ENCODE peak calls at places on chromosomes 6 and 20, in seven cellular contexts. X, E, R, B, J, O and M are unnamed samples.
A peak's percentile ranks its signal among the peaks of the same experiment; 100 is the strongest.

GRCh38 chr20:3995067-3995748 is 20.1 kb downstream of the RNF24 start:
- DNase-seq in O (no peak), B (no peak), R (no peak), X (no peak), E (no peak), J (no peak), M (no peak)

GRCh38 chr6:3324262-3324942 is 65.7 kb downstream of the PSMG4 start:
- DNase-seq in X (no peak), R (no peak), E (no peak), J (no peak), O (no peak), B (no peak), M (no peak)

GRCh38 chr20:53394433-53394832 is 199.2 kb downstream of the ZNF217 start:
- DNase-seq in X (no peak), E (no peak), B (no peak), O (no peak), J (no peak), R (no peak), M (no peak)

GRCh38 chr20:21703740-21704407 is 1.6 kb upstream of the PAX1 start:
- DNase-seq in X (no peak), R (no peak), B (no peak), O (no peak), E (no peak), J (no peak), M (no peak)

GRCh38 chr6:28809947-28810654 is 113.7 kb downstream of the TRIM27 start:
- DNase-seq in O (no peak), B (no peak), X (no peak), R (no peak), E (no peak), J (no peak), M (no peak)

GRCh38 chr6:20705741-20706140 is 171.5 kb downstream of the CDKAL1 start:
- DNase-seq in B (no peak), X (no peak), R (no peak), J (no peak), O (no peak), E (no peak), M (no peak)

GRCh38 chr6:145898376-145898775 is 65.8 kb downstream of the SHPRH start:
- DNase-seq in O (no peak), B (no peak), R (no peak), X (no peak), E (no peak), J (no peak), M (no peak)

GRCh38 chr20:904146-904545 is 12.0 kb downstream of the ANGPT4 start:
- DNase-seq in R (no peak), X (no peak), O (no peak), J (no peak), E (no peak), B (no peak), M (no peak)

GRCh38 chr20:45685896-45686295 is 15.9 kb upstream of the WFDC11 start:
- DNase-seq in J (no peak), X (no peak), R (no peak), B (peak; percentile 20), O (no peak), E (no peak), M (no peak)

GRCh38 chr6:119197271-119197670 is 118.8 kb upstream of the FAM184A start:
- DNase-seq in R (no peak), O (no peak), X (no peak), B (no peak), E (no peak), J (no peak), M (no peak)

GRCh38 chr6:20331042-20331441 is 70.6 kb upstream of the E2F3 start:
- DNase-seq in E (no peak), X (no peak), B (no peak), J (no peak), O (no peak), R (no peak), M (no peak)

GRCh38 chr6:138545621-138545980 is 46.3 kb upstream of the NHSL1 start:
- DNase-seq in R (peak; percentile 60), X (no peak), J (no peak), E (no peak), O (peak; percentile 37), B (peak; percentile 16), M (peak; percentile 18)
- TF ChIP-seq POLR2A in R (no peak), X (no peak), J (no peak), E (no peak), O (peak; percentile 63), B (no peak), M (no peak)

GRCh38 chr6:43369174-43370002 is at the start of gene ZNF318:
- DNase-seq in X (peak; percentile 95), O (peak; percentile 95), E (peak; percentile 79), R (peak; percentile 97), B (peak; percentile 97), J (peak; percentile 98), M (peak; percentile 97)
- TF ChIP-seq POLR2A in X (no peak), O (peak; percentile 51), E (peak; percentile 31), R (peak; percentile 42), B (no peak), J (no peak), M (no peak)

GRCh38 chr6:12008366-12009179 is 3.5 kb upstream of the HIVEP1 start:
- DNase-seq in O (peak; percentile 86), R (peak; percentile 89), B (peak; percentile 80), E (peak; percentile 47), X (peak; percentile 79), J (peak; percentile 95), M (peak; percentile 89)

GRCh38 chr6:12009904-12010634 is 2.0 kb upstream of the HIVEP1 start:
- DNase-seq in B (no peak), R (no peak), J (no peak), E (no peak), X (no peak), O (no peak), M (no peak)

GRCh38 chr6:12010635-12011275 is 1.4 kb upstream of the HIVEP1 start:
- DNase-seq in J (peak; percentile 93), O (peak; percentile 71), X (peak; percentile 71), B (peak; percentile 85), E (peak; percentile 36), R (peak; percentile 71), M (peak; percentile 62)

GRCh38 chr6:12007915-12008286 is 4.2 kb upstream of the HIVEP1 start:
- DNase-seq in O (no peak), E (no peak), R (no peak), B (no peak), X (no peak), J (no peak), M (no peak)

DNA sequence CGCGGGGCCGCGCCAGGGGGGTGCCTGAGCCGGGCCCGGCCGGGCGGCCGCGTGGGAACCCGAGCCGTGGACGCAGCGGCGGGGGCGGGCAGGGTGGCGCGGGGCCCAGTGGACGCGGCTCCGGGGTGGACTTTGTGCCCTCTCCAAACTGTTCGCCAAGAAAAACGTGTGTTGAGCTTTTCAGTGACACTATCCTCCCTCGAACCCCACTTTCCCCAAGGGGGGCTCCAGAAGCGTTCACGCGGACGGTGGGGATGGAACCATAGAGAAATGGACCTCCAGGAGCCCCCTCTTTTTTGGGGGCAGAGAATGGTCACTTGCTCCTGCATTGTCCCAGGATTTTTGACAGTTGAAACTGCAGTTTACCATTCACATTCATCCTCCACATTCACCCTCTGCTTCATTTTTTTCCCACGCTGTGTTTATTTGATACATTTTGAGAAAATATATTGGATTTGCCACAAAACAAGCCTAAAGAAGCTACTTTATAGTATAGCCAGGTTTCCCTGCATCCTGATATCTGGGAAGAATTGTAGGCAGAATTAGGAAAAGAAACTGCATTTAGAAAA is 2.8 kb upstream of the HIVEP1 start:
- DNase-seq in B (no peak), X (no peak), O (no peak), J (no peak), R (no peak), E (no peak), M (no peak)
- TF ChIP-seq POLR2A in B (no peak), X (no peak), O (no peak), J (no peak), R (no peak), E (no peak), M (no peak)

DNA sequence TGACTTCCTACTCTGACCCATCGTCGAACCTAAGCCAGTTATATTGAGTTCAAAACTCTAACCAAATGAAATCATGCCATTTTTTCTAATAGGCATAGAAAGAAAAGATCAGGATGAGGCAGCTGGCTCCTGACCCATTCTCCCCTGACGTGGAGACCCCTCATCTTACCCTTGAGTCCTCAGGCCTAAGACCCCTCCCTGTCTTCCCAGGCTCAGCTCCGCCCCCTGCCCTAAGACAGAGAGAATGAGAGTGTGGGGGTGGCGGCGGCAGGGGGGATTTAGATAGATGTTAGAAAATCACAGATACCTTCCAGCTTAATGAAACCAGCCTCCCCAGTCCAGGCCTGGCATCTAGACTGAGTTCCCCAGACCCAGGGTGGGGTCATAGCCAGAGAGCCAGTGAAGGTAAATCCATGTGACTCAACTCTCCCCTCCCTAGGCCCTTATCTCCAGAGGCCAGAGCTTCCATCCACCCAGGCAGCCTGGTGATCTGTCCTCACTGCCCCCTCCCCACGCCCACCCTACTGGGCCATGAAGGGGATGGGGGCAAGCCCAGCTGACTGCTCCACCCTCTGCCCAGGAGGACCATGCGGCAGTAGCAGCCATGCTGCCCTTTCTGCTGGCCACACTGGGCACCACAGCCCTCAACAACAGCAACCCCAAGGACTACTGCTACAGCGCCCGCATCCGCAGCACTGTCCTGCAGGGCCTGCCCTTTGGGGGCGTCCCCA is 6.8 kb downstream of the TMEM63B start:
- DNase-seq in X (no peak), J (no peak), B (no peak), O (no peak), E (no peak), R (no peak), M (no peak)
- TF ChIP-seq POLR2A in X (no peak), J (no peak), B (no peak), O (no peak), E (no peak), R (no peak), M (no peak)

GRCh38 chr6:105994522-105995402 is 91.4 kb upstream of the PRDM1 start:
- DNase-seq in B (peak; percentile 32), E (no peak), R (peak; percentile 63), X (peak; percentile 68), O (peak; percentile 19), J (no peak), M (peak; percentile 37)
- TF ChIP-seq POLR2A in B (no peak), E (peak; percentile 49), R (no peak), X (no peak), O (peak; percentile 24), J (no peak), M (no peak)

DNA sequence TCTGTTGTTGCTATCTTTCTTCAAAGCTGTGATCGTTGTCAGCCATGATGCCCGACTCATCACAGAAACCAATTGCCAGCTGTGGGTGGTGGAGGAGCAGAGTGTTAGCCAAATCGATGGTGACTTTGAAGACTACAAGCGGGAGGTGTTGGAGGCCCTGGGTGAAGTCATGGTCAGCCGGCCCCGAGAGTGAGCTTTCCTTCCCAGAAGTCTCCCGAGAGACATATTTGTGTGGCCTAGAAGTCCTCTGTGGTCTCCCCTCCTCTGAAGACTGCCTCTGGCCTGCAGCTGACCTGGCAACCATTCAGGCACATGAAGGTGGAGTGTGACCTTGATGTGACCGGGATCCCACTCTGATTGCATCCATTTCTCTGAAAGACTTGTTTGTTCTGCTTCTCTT is 19.3 kb downstream of the ABCF1 start:
- DNase-seq in O (no peak), R (no peak), E (no peak), B (no peak), J (no peak), X (no peak), M (no peak)
- TF ChIP-seq POLR2A in O (no peak), R (no peak), E (no peak), B (no peak), J (no peak), X (no peak), M (no peak)